ENCODE peak calls at places on chromosomes 5 and 9, in four cellular contexts. K is PC-9; V is epithelial cell of proximal tubule; Q is stimulated activated CD4-positive, alpha-beta T cell treated with anti-CD3 and anti-CD28 coated beads, TNF-alpha, amount 100 ng/mL, for 24 hours. S is an unnamed sample.

GRCh38 chr9:7273575-7273974 is 515.8 kb downstream of the KDM4C start:
- DNase-seq in Q (no peak), V (no peak), K (no peak), S (no peak)

GRCh38 chr5:93311825-93312224 is 269.2 kb downstream of the NR2F1-AS1 start:
- DNase-seq in Q (no peak), K (no peak), V (no peak), S (no peak)

GRCh38 chr9:89806371-89807100 is 201.7 kb downstream of the GADD45G start:
- DNase-seq in V (peak), Q (no peak), K (no peak), S (no peak)

GRCh38 chr5:132033122-132033521 is 21.7 kb upstream of the ACSL6 start:
- DNase-seq in Q (no peak), K (no peak), V (no peak), S (no peak)

GRCh38 chr5:2001300-2001699 is 118.6 kb upstream of the IRX4 start:
- DNase-seq in Q (no peak), V (no peak), K (no peak), S (no peak)

GRCh38 chr5:68682400-68683152 is 411.2 kb upstream of the SLC30A5 start:
- DNase-seq in V (peak), K (no peak), Q (no peak), S (no peak)

GRCh38 chr5:29193972-29194371 is 1999.5 kb upstream of the CDH6 start:
- DNase-seq in K (no peak), Q (no peak), V (no peak), S (no peak)

GRCh38 chr5:55538621-55539020 is 3.9 kb upstream of the PLPP1 start:
- DNase-seq in K (no peak), V (no peak), Q (no peak), S (no peak)

GRCh38 chr9:114339130-114339908 is 9.7 kb downstream of the ORM2 start:
- DNase-seq in Q (peak), K (no peak), V (no peak), S (no peak)

GRCh38 chr5:53874409-53874808 is 314.0 kb downstream of the NDUFS4 start:
- DNase-seq in V (peak), Q (no peak), K (no peak), S (no peak)

GRCh38 chr5:20601678-20602100 is 613.7 kb upstream of the CDH18 start:
- DNase-seq in Q (no peak), K (no peak), V (peak), S (no peak)

GRCh38 chr5:126456217-126456616 is 33.0 kb downstream of the GRAMD2B start:
- DNase-seq in K (no peak), V (no peak), Q (no peak), S (no peak)

GRCh38 chr9:107020040-107020530 is 157.1 kb downstream of the ZNF462 start:
- DNase-seq in Q (no peak), K (peak), V (peak), S (no peak)

GRCh38 chr9:28539432-28539831 is 966.2 kb upstream of the C9orf72 start:
- DNase-seq in Q (no peak), V (no peak), K (peak), S (no peak)

GRCh38 chr5:14644623-14645237 is 19.8 kb upstream of the OTULIN start:
- DNase-seq in Q (no peak), V (no peak), K (no peak), S (no peak)

GRCh38 chr5:134547579-134547978 is 22.1 kb downstream of the JADE2 start:
- DNase-seq in K (no peak), V (no peak), Q (no peak), S (no peak)

GRCh38 chr5:79850316-79850822 is 140.7 kb downstream of the MTX3 start:
- DNase-seq in V (no peak), Q (no peak), K (no peak), S (no peak)

GRCh38 chr5:71924325-71924724 is 182.9 kb upstream of the MAP1B start:
- DNase-seq in K (no peak), Q (no peak), V (no peak), S (no peak)

GRCh38 chr9:116100711-116101111 is 52.9 kb upstream of the PAPPA start:
- DNase-seq in K (no peak), V (no peak), Q (no peak), S (no peak)

GRCh38 chr9:34588671-34589370 is 703 bp downstream of the CNTFR start:
- DNase-seq in Q (no peak), V (no peak), K (no peak), S (no peak)

GRCh38 chr5:1413211-1413610 is 32.0 kb downstream of the SLC6A3 start:
- DNase-seq in Q (no peak), K (no peak), V (no peak), S (no peak)

GRCh38 chr5:144198386-144198785 is 27.7 kb downstream of the KCTD16 start:
- DNase-seq in V (no peak), Q (no peak), K (peak), S (no peak)

GRCh38 chr9:98611986-98612505 is 96.7 kb downstream of the GABBR2 start:
- DNase-seq in K (no peak), Q (no peak), V (no peak), S (no peak)

GRCh38 chr5:39076757-39077475 is 2.7 kb upstream of the RICTOR start:
- DNase-seq in V (no peak), K (peak), Q (no peak), S (no peak)

GRCh38 chr5:540215-541147 is 16.2 kb upstream of the SLC9A3 start:
- DNase-seq in V (no peak), Q (no peak), K (no peak), S (peak)

GRCh38 chr5:39501403-39501802 is 76.6 kb upstream of the DAB2 start:
- DNase-seq in Q (no peak), V (peak), K (no peak), S (no peak)

GRCh38 chr9:82783045-82783444 is 279.9 kb downstream of the RASEF start:
- DNase-seq in K (no peak), V (no peak), Q (no peak), S (no peak)

GRCh38 chr9:133731876-133732321 is 6.3 kb downstream of the SARDH start:
- DNase-seq in K (peak), Q (no peak), V (no peak), S (no peak)

GRCh38 chr9:6575324-6575758 is 70.2 kb downstream of the GLDC start:
- DNase-seq in Q (no peak), V (no peak), K (no peak), S (no peak)

GRCh38 chr5:171102877-171103610 is 206.0 kb upstream of the TLX3 start:
- DNase-seq in K (no peak), Q (no peak), V (no peak), S (no peak)

GRCh38 chr9:104850771-104851170 is 77.2 kb downstream of the ABCA1 start:
- DNase-seq in Q (no peak), V (no peak), K (no peak), S (no peak)

GRCh38 chr9:4301971-4302427 is 2.1 kb upstream of the GLIS3 start:
- DNase-seq in K (peak), Q (no peak), V (peak), S (peak)